ENCODE peak calls at places on chromosomes 11 and 22, in four cellular contexts. I, O, J and Y are unnamed samples.

GRCh38 chr11:126403039-126403438 is 47.6 kb downstream of the ST3GAL4 start:
- DNase-seq in I (no peak), O (no peak), J (no peak), Y (no peak)

GRCh38 chr11:70128435-70128906 is 50.4 kb downstream of the ANO1 start:
- DNase-seq in I (no peak), O (no peak), J (no peak), Y (no peak)

GRCh38 chr22:26430600-26430999 is 1.5 kb downstream of the ASPHD2 start:
- DNase-seq in I (no peak), O (peak; percentile 16), J (no peak), Y (no peak)

GRCh38 chr11:131880279-131880678 is 509.9 kb downstream of the NTM start:
- DNase-seq in I (no peak), O (no peak), J (no peak), Y (no peak)

GRCh38 chr11:17828311-17828751 is 93.8 kb downstream of the KCNC1 start:
- DNase-seq in I (peak; percentile 65), O (no peak), J (peak; percentile 59), Y (peak; percentile 30)

GRCh38 chr22:22059476-22060002 is 77.0 kb upstream of the TOP3B start:
- DNase-seq in I (no peak), O (no peak), J (no peak), Y (no peak)

GRCh38 chr22:41286639-41287091 is 678 bp upstream of the RANGAP1 start:
- DNase-seq in I (peak; percentile 33), O (peak; percentile 74), J (peak; percentile 38), Y (peak; percentile 45)

GRCh38 chr11:69382131-69383128 is 88.5 kb downstream of the MYEOV start:
- DNase-seq in I (peak; percentile 40), O (no peak), J (no peak), Y (peak; percentile 24)

GRCh38 chr11:2892215-2893020 is 6.8 kb upstream of the CDKN1C start:
- DNase-seq in I (peak; percentile 70), O (peak; percentile 45), J (peak; percentile 50), Y (peak; percentile 60)

GRCh38 chr11:1295086-1295485 is 14.3 kb downstream of the TOLLIP start:
- DNase-seq in I (no peak), O (no peak), J (no peak), Y (no peak)

GRCh38 chr11:32792111-32792947 is 2.1 kb downstream of the CCDC73 start:
- DNase-seq in I (no peak), O (no peak), J (no peak), Y (no peak)

GRCh38 chr11:94731921-94732601 is 36.1 kb upstream of the AMOTL1 start:
- DNase-seq in I (peak; percentile 49), O (no peak), J (peak; percentile 91), Y (peak; percentile 86)

GRCh38 chr22:27299181-27300085 is 502.1 kb downstream of the MN1 start:
- DNase-seq in I (no peak), O (no peak), J (no peak), Y (no peak)

GRCh38 chr11:16326679-16327297 is 29.6 kb downstream of the SOX6 start:
- DNase-seq in I (no peak), O (no peak), J (peak; percentile 78), Y (peak; percentile 2)

GRCh38 chr11:83449338-83449913 is 163.3 kb upstream of the CCDC90B start:
- DNase-seq in I (no peak), O (peak; percentile 39), J (no peak), Y (no peak)

GRCh38 chr22:45144928-45145327 is 18.8 kb upstream of the NUP50 start:
- DNase-seq in I (no peak), O (no peak), J (no peak), Y (no peak)

GRCh38 chr11:66787934-66788758 is 55.1 kb upstream of the RCE1 start:
- DNase-seq in I (peak; percentile 2), O (no peak), J (peak; percentile 13), Y (no peak)

GRCh38 chr22:44818727-44819126 is 66.4 kb downstream of the ARHGAP8 start:
- DNase-seq in I (no peak), O (no peak), J (no peak), Y (no peak)

GRCh38 chr22:37153901-37154300 is 4.2 kb upstream of the IL2RB start:
- DNase-seq in I (no peak), O (no peak), J (no peak), Y (no peak)

GRCh38 chr22:23181763-23182288 is 1.5 kb downstream of the BCR start:
- DNase-seq in I (no peak), O (no peak), J (no peak), Y (no peak)

GRCh38 chr22:36687516-36687915 is 16.0 kb downstream of the CACNG2 start:
- DNase-seq in I (no peak), O (no peak), J (no peak), Y (no peak)

GRCh38 chr11:116871248-116871647 is 33.8 kb upstream of the APOA1 start:
- DNase-seq in I (peak; percentile 78), O (no peak), J (peak; percentile 90), Y (peak; percentile 72)

GRCh38 chr22:34702279-34702678 is 363.7 kb upstream of the ISX start:
- DNase-seq in I (no peak), O (no peak), J (no peak), Y (no peak)

GRCh38 chr11:116539211-116539610 is 233.6 kb downstream of the BUD13 start:
- DNase-seq in I (no peak), O (no peak), J (no peak), Y (no peak)

GRCh38 chr11:38791346-38791961 is 2193.4 kb upstream of the RAG2 start:
- DNase-seq in I (peak; percentile 80), O (peak; percentile 60), J (peak; percentile 58), Y (peak; percentile 89)

GRCh38 chr22:44379817-44380560 is 67.2 kb upstream of the SHISAL1 start:
- DNase-seq in I (no peak), O (no peak), J (no peak), Y (no peak)

GRCh38 chr11:8315463-8315862 is 51.8 kb upstream of the LMO1 start:
- DNase-seq in I (no peak), O (no peak), J (no peak), Y (no peak)

GRCh38 chr11:68741536-68741935 is 9.8 kb downstream of the TESMIN start:
- DNase-seq in I (no peak), O (no peak), J (peak; percentile 10), Y (no peak)

GRCh38 chr11:117734596-117734995 is 62.4 kb downstream of the DSCAML1 start:
- DNase-seq in I (no peak), O (no peak), J (no peak), Y (no peak)

DNA sequence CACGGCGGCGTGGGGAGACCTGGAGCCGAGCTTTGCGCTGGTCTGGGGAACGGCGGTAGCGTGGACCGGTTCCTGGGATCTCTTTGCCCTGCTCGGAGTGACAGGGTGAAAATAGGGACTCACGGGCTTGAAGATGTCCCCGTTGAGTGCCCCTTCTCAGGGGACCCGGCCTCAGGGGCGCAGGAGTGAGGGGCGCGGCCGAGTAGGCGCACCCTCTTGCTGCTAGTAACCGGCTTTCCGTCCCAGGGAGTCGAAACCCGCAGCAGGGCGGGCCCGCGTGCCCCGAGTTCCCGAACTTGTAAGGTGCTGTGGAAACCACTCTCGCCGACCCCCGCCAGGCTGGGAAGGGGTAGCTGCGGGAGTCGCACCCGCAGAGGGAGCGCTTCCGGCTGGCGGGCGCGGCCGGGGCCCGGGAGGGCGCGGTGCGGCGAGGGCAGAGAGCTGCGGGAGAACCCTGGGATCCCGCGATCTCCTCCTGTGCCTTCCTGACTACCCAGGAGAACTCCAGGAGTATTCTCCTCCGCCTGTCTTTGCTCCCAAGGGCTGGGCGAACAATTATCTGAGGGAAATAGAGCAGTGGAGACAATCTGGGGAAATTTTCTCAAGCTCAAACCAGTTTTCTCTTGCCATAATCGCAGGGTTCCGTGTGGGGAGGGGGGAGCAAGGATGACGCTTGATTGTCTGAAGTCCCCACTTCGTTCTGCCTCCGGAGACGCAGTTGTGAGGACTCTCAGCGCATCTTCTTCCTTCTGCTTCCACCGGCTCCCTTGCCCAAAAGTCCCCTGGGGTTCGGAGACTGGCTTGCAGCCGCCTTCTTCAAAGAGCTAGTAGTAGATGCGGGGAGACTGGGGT is 673 bp downstream of the NELL1 start:
- DNase-seq in I (no peak), O (no peak), J (no peak), Y (no peak)
- H3K4me3 ChIP-seq in I (no peak overlapping the region), O (no peak overlapping the region), J (no peak overlapping the region), Y (no peak overlapping the region)

DNA sequence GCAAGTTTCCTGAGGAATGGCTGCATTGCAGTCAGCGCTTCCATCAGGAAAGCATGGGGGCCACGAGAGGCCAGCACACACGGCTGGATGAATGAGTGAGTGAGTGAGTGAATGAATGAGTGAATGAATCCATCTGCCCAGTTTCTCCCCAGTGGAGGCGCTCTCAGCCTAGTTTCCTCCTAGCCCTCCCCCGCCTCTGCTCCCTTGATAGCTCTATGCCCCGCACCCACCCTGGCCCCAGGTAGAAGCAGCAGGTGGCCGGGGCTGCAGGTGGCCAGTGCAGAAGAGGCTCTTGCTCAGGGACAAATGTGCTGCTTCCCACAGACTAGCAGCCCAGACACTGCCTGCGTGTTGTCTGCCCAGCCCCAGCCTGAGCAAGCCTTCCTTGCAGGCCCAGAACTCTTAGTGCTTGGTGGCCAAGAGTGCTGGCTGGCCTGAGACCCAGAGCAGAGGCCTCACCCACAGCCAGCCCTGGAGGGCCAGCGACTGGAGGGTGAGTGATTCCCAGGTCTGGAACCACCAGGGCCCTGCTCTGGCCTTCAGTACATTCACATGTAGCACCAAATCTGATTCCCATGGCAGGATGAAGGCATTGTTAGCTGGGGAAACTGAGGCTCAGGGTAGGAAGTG is 31.1 kb upstream of the PDGFB start:
- DNase-seq in I (no peak), O (no peak), J (no peak), Y (no peak)
- TF ChIP-seq CTCF in I (no peak), O (no peak), J (no peak), Y (no peak)

GRCh38 chr11:114440971-114441810 is 1.9 kb downstream of the REXO2 start:
- DNase-seq in I (peak; percentile 16), O (no peak), J (no peak), Y (peak; percentile 10)
- H3K4me3 ChIP-seq in I (peak overlapping the region; percentile 99), O (no peak overlapping the region), J (peak overlapping the region; percentile 89), Y (peak overlapping the region; percentile 94)

DNA sequence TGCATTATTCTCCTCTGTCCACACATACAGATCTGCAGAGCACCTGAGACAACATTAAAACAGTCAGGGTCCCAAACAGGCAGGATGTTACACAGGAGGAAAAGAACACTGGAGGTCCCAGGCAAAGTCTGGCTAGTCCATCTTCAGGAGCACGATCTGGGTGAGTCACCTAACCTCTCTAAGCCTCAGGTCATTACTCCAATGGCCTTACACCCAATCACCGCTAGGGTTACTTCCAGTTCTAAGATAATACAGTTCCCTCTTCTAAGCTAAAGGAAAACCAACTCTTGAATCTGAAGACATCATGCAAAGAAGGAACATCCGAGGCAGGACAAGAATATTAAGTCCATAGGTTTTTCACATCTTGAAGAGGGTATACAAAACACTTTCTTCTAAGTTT is 24.5 kb downstream of the ASCC2 start:
- DNase-seq in I (peak; percentile 25), O (no peak), J (no peak), Y (no peak)
- TF ChIP-seq CTCF in I (peak; percentile 26), O (no peak), J (peak; percentile 1), Y (peak; percentile 2)

GRCh38 chr11:46238078-46238966 is 39.1 kb upstream of the CREB3L1 start:
- DNase-seq in I (peak; percentile 68), O (no peak), J (peak; percentile 63), Y (peak; percentile 85)
- H3K4me3 ChIP-seq in I (peak overlapping the region; percentile 34), O (peak overlapping the region; percentile 31), J (peak overlapping the region; percentile 41), Y (peak overlapping the region; percentile 66)

DNA sequence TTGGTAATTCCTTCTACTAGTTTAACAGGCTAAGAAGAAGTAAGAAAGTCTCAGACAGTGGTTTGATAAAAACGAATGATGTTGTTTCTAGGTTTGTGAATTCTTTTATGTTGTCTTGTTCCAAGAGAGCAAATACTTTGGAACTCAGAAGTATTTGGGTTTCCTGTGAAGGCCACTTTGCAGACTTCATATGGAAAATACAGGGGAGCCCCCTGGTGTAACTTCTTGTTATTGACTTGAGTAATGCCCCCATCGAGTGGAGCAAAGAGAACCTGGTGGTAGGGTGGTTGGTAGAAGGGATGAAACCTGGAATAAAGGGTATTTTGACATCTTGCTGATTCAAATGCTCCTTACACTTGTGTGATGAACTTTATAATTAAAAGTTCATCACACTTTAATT is 40.0 kb upstream of the PTH start:
- DNase-seq in I (no peak), O (no peak), J (no peak), Y (peak; percentile 2)
- TF ChIP-seq CTCF in I (no peak), O (no peak), J (peak; percentile 8), Y (no peak)